ENCODE peak calls at places on chromosomes 11 and 22, in eight cellular contexts. F is activated CD8-positive, alpha-beta T cell treated with anti-CD3 and anti-CD28 coated beads for 36 hours; I is B cell; D is NCI-H446 treated with DMSO at 0.1 percent for 48 hours; X is Peyer's patch; E is fibroblast of pulmonary artery; M is germinal center; K is kidney tubule cell. G is an unnamed sample.

GRCh38 chr22:44883011-44883421 is 126.8 kb downstream of the PHF21B start:
- DNase-seq in M (no peak), K (no peak), X (no peak), I (no peak), D (no peak), E (no peak), F (no peak), G (no peak)

GRCh38 chr11:82989628-82990404 is 81.9 kb downstream of the RAB30 start:
- DNase-seq in X (no peak), E (no peak), M (no peak), F (no peak), K (no peak), D (no peak), I (no peak), G (no peak)

GRCh38 chr22:44276706-44277403 is 35.9 kb downstream of the SHISAL1 start:
- DNase-seq in K (no peak), I (no peak), E (no peak), D (no peak), F (no peak), X (no peak), M (no peak), G (no peak)

GRCh38 chr11:57899378-57899777 is 124.3 kb upstream of the OR9Q1 start:
- DNase-seq in D (no peak), K (no peak), I (no peak), F (no peak), M (no peak), E (no peak), X (no peak), G (no peak)

GRCh38 chr11:108511851-108512474 is 13.8 kb upstream of the POGLUT3 start:
- DNase-seq in X (no peak), F (no peak), K (peak; percentile 98), I (no peak), D (no peak), E (peak; percentile 33), M (no peak), G (peak; percentile 92)

GRCh38 chr22:22553735-22554134 is 5.3 kb downstream of the PRAME start:
- DNase-seq in X (no peak), I (no peak), E (no peak), F (no peak), K (no peak), D (no peak), M (no peak), G (no peak)

GRCh38 chr11:68659158-68659921 is 25.0 kb upstream of the GAL start:
- DNase-seq in X (no peak), E (peak; percentile 98), M (no peak), K (peak; percentile 63), F (no peak), D (peak; percentile 55), I (no peak), G (peak; percentile 75)

GRCh38 chr11:32891657-32892354 is 805 bp upstream of the QSER1 start:
- DNase-seq in M (peak; percentile 58), X (no peak), D (no peak), E (peak; percentile 10), F (no peak), K (peak; percentile 9), I (peak; percentile 75), G (peak; percentile 54)

GRCh38 chr11:116811194-116811593 is 11.9 kb downstream of the APOA4 start:
- DNase-seq in I (no peak), X (no peak), F (no peak), D (no peak), E (no peak), K (no peak), M (no peak), G (no peak)

GRCh38 chr22:18024276-18024939 is at the start of gene MICAL3:
- DNase-seq in F (peak; percentile 68), X (peak; percentile 61), I (peak; percentile 98), K (peak; percentile 82), M (peak; percentile 88), E (peak; percentile 64), D (no peak), G (peak; percentile 25)

GRCh38 chr11:107040447-107041444 is 22.5 kb upstream of the GUCY1A2 start:
- DNase-seq in I (no peak), X (no peak), E (peak; percentile 77), F (no peak), D (no peak), K (peak; percentile 55), M (no peak), G (peak; percentile 42)

GRCh38 chr11:67584205-67584880 is 731 bp downstream of the GSTP1 start:
- DNase-seq in M (no peak), K (peak; percentile 44), F (peak; percentile 41), X (peak; percentile 53), I (peak; percentile 48), E (peak; percentile 60), D (no peak), G (no peak)

GRCh38 chr11:19903620-19904069 is 191.0 kb downstream of the NAV2 start:
- DNase-seq in D (peak; percentile 45), E (peak; percentile 89), I (no peak), M (peak; percentile 32), K (peak; percentile 71), F (peak; percentile 76), X (peak; percentile 46), G (peak; percentile 74)

G was measured in kidney glomerular epithelial cell.